ENCODE peak calls at places on chromosomes 1 and 21, in nine cellular contexts. One of them, this sample, is unnamed.

GRCh38 chr21:38831526-38832467 is 26.1 kb downstream of the ETS2 start:
- DNase-seq in adrenal gland: peak
- DNase-seq in NB4: peak
- DNase-seq in GM12865: peak
- DNase-seq in endodermal cell: no peak
- DNase-seq in fibroblast of pulmonary artery: peak
- DNase-seq in fibroblast of mammary gland: peak
- DNase-seq in mucosa of descending colon: peak
- DNase-seq in HFF-Myc: peak
- DNase-seq in this sample: no peak

GRCh38 chr1:18144062-18144461 is 36.5 kb downstream of the IGSF21 start:
- DNase-seq in GM12865: no peak
- DNase-seq in fibroblast of pulmonary artery: no peak
- DNase-seq in mucosa of descending colon: no peak
- DNase-seq in NB4: no peak
- DNase-seq in endodermal cell: no peak
- DNase-seq in HFF-Myc: no peak
- DNase-seq in adrenal gland: no peak
- DNase-seq in fibroblast of mammary gland: no peak
- DNase-seq in this sample: no peak

GRCh38 chr1:90721210-90722194 is 4.4 kb upstream of the BARHL2 start:
- DNase-seq in NB4: peak
- DNase-seq in adrenal gland: no peak
- DNase-seq in HFF-Myc: peak
- DNase-seq in endodermal cell: peak
- DNase-seq in fibroblast of pulmonary artery: peak
- DNase-seq in mucosa of descending colon: peak
- DNase-seq in GM12865: peak
- DNase-seq in fibroblast of mammary gland: peak
- DNase-seq in this sample: peak

GRCh38 chr21:44732263-44732662 is 20.9 kb upstream of the TSPEAR start:
- DNase-seq in GM12865: no peak
- DNase-seq in HFF-Myc: no peak
- DNase-seq in endodermal cell: no peak
- DNase-seq in NB4: no peak
- DNase-seq in fibroblast of pulmonary artery: no peak
- DNase-seq in fibroblast of mammary gland: no peak
- DNase-seq in adrenal gland: no peak
- DNase-seq in mucosa of descending colon: no peak
- DNase-seq in this sample: no peak

GRCh38 chr1:177092001-177092400 is 72.5 kb downstream of the ASTN1 start:
- DNase-seq in fibroblast of pulmonary artery: no peak
- DNase-seq in fibroblast of mammary gland: peak
- DNase-seq in endodermal cell: no peak
- DNase-seq in adrenal gland: no peak
- DNase-seq in NB4: no peak
- DNase-seq in GM12865: no peak
- DNase-seq in mucosa of descending colon: no peak
- DNase-seq in HFF-Myc: no peak
- DNase-seq in this sample: no peak

GRCh38 chr21:23740463-23740862 is 1866.8 kb downstream of the MRPL39 start:
- DNase-seq in mucosa of descending colon: no peak
- DNase-seq in fibroblast of pulmonary artery: no peak
- DNase-seq in adrenal gland: no peak
- DNase-seq in fibroblast of mammary gland: no peak
- DNase-seq in HFF-Myc: no peak
- DNase-seq in endodermal cell: no peak
- DNase-seq in GM12865: no peak
- DNase-seq in NB4: no peak
- DNase-seq in this sample: no peak

GRCh38 chr1:245155186-245156040 is 628 bp downstream of the KIF26B start:
- DNase-seq in mucosa of descending colon: peak
- DNase-seq in fibroblast of pulmonary artery: peak
- DNase-seq in fibroblast of mammary gland: no peak
- DNase-seq in NB4: peak
- DNase-seq in HFF-Myc: no peak
- DNase-seq in adrenal gland: peak
- DNase-seq in endodermal cell: peak
- DNase-seq in GM12865: no peak
- DNase-seq in this sample: no peak

GRCh38 chr1:56798053-56798471 is 21.1 kb downstream of the FYB2 start:
- DNase-seq in fibroblast of mammary gland: peak
- DNase-seq in HFF-Myc: no peak
- DNase-seq in adrenal gland: no peak
- DNase-seq in NB4: no peak
- DNase-seq in fibroblast of pulmonary artery: peak
- DNase-seq in endodermal cell: no peak
- DNase-seq in GM12865: no peak
- DNase-seq in mucosa of descending colon: no peak
- DNase-seq in this sample: no peak

GRCh38 chr1:58437623-58438022 is 108.9 kb downstream of the OMA1 start:
- DNase-seq in GM12865: no peak
- DNase-seq in fibroblast of mammary gland: no peak
- DNase-seq in NB4: no peak
- DNase-seq in endodermal cell: no peak
- DNase-seq in adrenal gland: no peak
- DNase-seq in mucosa of descending colon: no peak
- DNase-seq in HFF-Myc: peak
- DNase-seq in fibroblast of pulmonary artery: no peak
- DNase-seq in this sample: no peak

GRCh38 chr1:35053433-35053832 is 21.7 kb upstream of the ZMYM6 start:
- DNase-seq in fibroblast of mammary gland: no peak
- DNase-seq in NB4: no peak
- DNase-seq in endodermal cell: no peak
- DNase-seq in HFF-Myc: no peak
- DNase-seq in GM12865: no peak
- DNase-seq in mucosa of descending colon: no peak
- DNase-seq in adrenal gland: no peak
- DNase-seq in fibroblast of pulmonary artery: no peak
- DNase-seq in this sample: no peak

GRCh38 chr21:44442266-44443125 is 12.8 kb upstream of the LRRC3 start:
- DNase-seq in fibroblast of pulmonary artery: no peak
- DNase-seq in GM12865: no peak
- DNase-seq in mucosa of descending colon: no peak
- DNase-seq in fibroblast of mammary gland: no peak
- DNase-seq in HFF-Myc: no peak
- DNase-seq in endodermal cell: no peak
- DNase-seq in NB4: no peak
- DNase-seq in adrenal gland: no peak
- DNase-seq in this sample: peak

GRCh38 chr1:31479801-31480200 is 66.8 kb downstream of the SERINC2 start:
- DNase-seq in endodermal cell: no peak
- DNase-seq in NB4: no peak
- DNase-seq in adrenal gland: no peak
- DNase-seq in fibroblast of mammary gland: peak
- DNase-seq in HFF-Myc: no peak
- DNase-seq in GM12865: no peak
- DNase-seq in fibroblast of pulmonary artery: peak
- DNase-seq in mucosa of descending colon: no peak
- DNase-seq in this sample: no peak

GRCh38 chr1:211551628-211552465 is 27.1 kb downstream of the SLC30A1 start:
- DNase-seq in GM12865: no peak
- DNase-seq in NB4: peak
- DNase-seq in adrenal gland: no peak
- DNase-seq in fibroblast of pulmonary artery: peak
- DNase-seq in HFF-Myc: no peak
- DNase-seq in fibroblast of mammary gland: peak
- DNase-seq in mucosa of descending colon: no peak
- DNase-seq in endodermal cell: no peak
- DNase-seq in this sample: no peak

GRCh38 chr1:153795325-153795837 is 20.2 kb downstream of the SLC27A3 start:
- DNase-seq in NB4: no peak
- DNase-seq in HFF-Myc: no peak
- DNase-seq in GM12865: no peak
- DNase-seq in fibroblast of pulmonary artery: no peak
- DNase-seq in fibroblast of mammary gland: no peak
- DNase-seq in endodermal cell: no peak
- DNase-seq in mucosa of descending colon: no peak
- DNase-seq in adrenal gland: no peak
- DNase-seq in this sample: peak

GRCh38 chr1:192489748-192490147 is 85.8 kb upstream of the RGS1 start:
- DNase-seq in mucosa of descending colon: peak
- DNase-seq in endodermal cell: no peak
- DNase-seq in HFF-Myc: peak
- DNase-seq in adrenal gland: peak
- DNase-seq in fibroblast of pulmonary artery: peak
- DNase-seq in fibroblast of mammary gland: peak
- DNase-seq in GM12865: peak
- DNase-seq in NB4: peak
- DNase-seq in this sample: no peak

GRCh38 chr1:189315035-189315927 is 1162.4 kb downstream of the BRINP3 start:
- DNase-seq in endodermal cell: no peak
- DNase-seq in fibroblast of mammary gland: no peak
- DNase-seq in fibroblast of pulmonary artery: no peak
- DNase-seq in mucosa of descending colon: no peak
- DNase-seq in NB4: no peak
- DNase-seq in adrenal gland: no peak
- DNase-seq in GM12865: no peak
- DNase-seq in HFF-Myc: no peak
- DNase-seq in this sample: no peak

GRCh38 chr1:60727553-60727952 is 354.8 kb upstream of the NFIA start:
- DNase-seq in fibroblast of mammary gland: no peak
- DNase-seq in adrenal gland: no peak
- DNase-seq in HFF-Myc: no peak
- DNase-seq in GM12865: no peak
- DNase-seq in mucosa of descending colon: no peak
- DNase-seq in endodermal cell: no peak
- DNase-seq in fibroblast of pulmonary artery: no peak
- DNase-seq in NB4: no peak
- DNase-seq in this sample: no peak

GRCh38 chr1:50424045-50424939 is 1.0 kb upstream of the DMRTA2 start:
- DNase-seq in endodermal cell: no peak
- DNase-seq in fibroblast of pulmonary artery: peak
- DNase-seq in adrenal gland: no peak
- DNase-seq in mucosa of descending colon: no peak
- DNase-seq in fibroblast of mammary gland: no peak
- DNase-seq in GM12865: peak
- DNase-seq in NB4: peak
- DNase-seq in HFF-Myc: no peak
- DNase-seq in this sample: no peak

GRCh38 chr1:207494171-207494570 is 1.8 kb upstream of the CR1 start:
- DNase-seq in adrenal gland: no peak
- DNase-seq in fibroblast of pulmonary artery: no peak
- DNase-seq in endodermal cell: no peak
- DNase-seq in NB4: no peak
- DNase-seq in fibroblast of mammary gland: no peak
- DNase-seq in HFF-Myc: no peak
- DNase-seq in mucosa of descending colon: no peak
- DNase-seq in GM12865: no peak
- DNase-seq in this sample: no peak

GRCh38 chr1:207493212-207493611 is 2.7 kb upstream of the CR1 start:
- DNase-seq in adrenal gland: no peak
- DNase-seq in endodermal cell: no peak
- DNase-seq in NB4: no peak
- DNase-seq in mucosa of descending colon: no peak
- DNase-seq in fibroblast of pulmonary artery: no peak
- DNase-seq in GM12865: peak
- DNase-seq in HFF-Myc: no peak
- DNase-seq in fibroblast of mammary gland: no peak
- DNase-seq in this sample: no peak

GRCh38 chr1:207497951-207498350 is 2.0 kb downstream of the CR1 start:
- DNase-seq in adrenal gland: no peak
- DNase-seq in GM12865: peak
- DNase-seq in HFF-Myc: no peak
- DNase-seq in fibroblast of mammary gland: no peak
- DNase-seq in NB4: peak
- DNase-seq in fibroblast of pulmonary artery: no peak
- DNase-seq in mucosa of descending colon: no peak
- DNase-seq in endodermal cell: no peak
- DNase-seq in this sample: no peak

GRCh38 chr1:207499573-207499972 is 3.6 kb downstream of the CR1 start:
- DNase-seq in endodermal cell: peak
- DNase-seq in mucosa of descending colon: peak
- DNase-seq in fibroblast of pulmonary artery: peak
- DNase-seq in fibroblast of mammary gland: peak
- DNase-seq in GM12865: peak
- DNase-seq in NB4: peak
- DNase-seq in HFF-Myc: peak
- DNase-seq in adrenal gland: peak
- DNase-seq in this sample: peak

GRCh38 chr1:207495816-207496792 is at the start of gene CR1:
- DNase-seq in HFF-Myc: no peak
- DNase-seq in NB4: peak
- DNase-seq in adrenal gland: peak
- DNase-seq in fibroblast of pulmonary artery: peak
- DNase-seq in fibroblast of mammary gland: no peak
- DNase-seq in mucosa of descending colon: peak
- DNase-seq in endodermal cell: peak
- DNase-seq in GM12865: peak
- DNase-seq in this sample: peak
- TF ChIP-seq CTCF in HFF-Myc: no peak
- TF ChIP-seq CTCF in NB4: no peak
- TF ChIP-seq CTCF in adrenal gland: no peak
- TF ChIP-seq CTCF in fibroblast of pulmonary artery: no peak
- TF ChIP-seq CTCF in fibroblast of mammary gland: no peak
- TF ChIP-seq CTCF in mucosa of descending colon: no peak
- TF ChIP-seq CTCF in endodermal cell: no peak
- TF ChIP-seq CTCF in GM12865: no peak
- TF ChIP-seq CTCF in this sample: no peak

GRCh38 chr1:156659994-156660751 is 17.0 kb downstream of the NES start:
- DNase-seq in fibroblast of mammary gland: peak
- DNase-seq in NB4: peak
- DNase-seq in HFF-Myc: peak
- DNase-seq in GM12865: peak
- DNase-seq in fibroblast of pulmonary artery: peak
- DNase-seq in adrenal gland: peak
- DNase-seq in mucosa of descending colon: peak
- DNase-seq in endodermal cell: peak
- DNase-seq in this sample: peak
- H3K4me3 ChIP-seq in fibroblast of mammary gland: no peak
- H3K4me3 ChIP-seq in NB4: peak
- H3K4me3 ChIP-seq in HFF-Myc: peak
- H3K4me3 ChIP-seq in GM12865: peak
- H3K4me3 ChIP-seq in fibroblast of pulmonary artery: no peak
- H3K4me3 ChIP-seq in adrenal gland: no peak
- H3K4me3 ChIP-seq in mucosa of descending colon: no peak
- H3K4me3 ChIP-seq in endodermal cell: no peak
- H3K4me3 ChIP-seq in this sample: peak

DNA sequence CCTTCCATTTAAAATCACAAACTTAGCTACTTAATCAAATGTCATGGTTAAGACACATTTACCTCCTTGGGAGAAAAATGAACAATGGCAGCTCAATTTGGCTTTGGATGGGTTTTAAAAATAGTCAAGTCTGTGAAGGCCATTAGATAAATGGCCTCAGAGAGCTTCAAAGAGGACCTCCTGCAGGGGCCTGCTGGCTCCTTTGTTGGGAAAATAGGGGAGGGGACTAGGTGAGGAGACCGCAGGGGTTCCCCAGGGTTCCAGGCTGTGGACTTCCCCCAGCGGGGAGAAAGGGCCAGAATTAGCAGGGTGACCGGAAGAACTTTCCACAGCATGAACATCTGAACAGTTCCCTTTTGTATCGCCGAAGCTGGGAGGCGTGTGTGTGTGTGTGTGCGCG is 3.4 kb upstream of the AJAP1 start:
- DNase-seq in endodermal cell: peak
- DNase-seq in GM12865: no peak
- DNase-seq in adrenal gland: no peak
- DNase-seq in HFF-Myc: no peak
- DNase-seq in fibroblast of pulmonary artery: no peak
- DNase-seq in fibroblast of mammary gland: no peak
- DNase-seq in mucosa of descending colon: no peak
- DNase-seq in NB4: no peak
- DNase-seq in this sample: peak
- TF ChIP-seq CTCF in endodermal cell: no peak
- TF ChIP-seq CTCF in GM12865: no peak
- TF ChIP-seq CTCF in adrenal gland: no peak
- TF ChIP-seq CTCF in HFF-Myc: no peak
- TF ChIP-seq CTCF in fibroblast of pulmonary artery: no peak
- TF ChIP-seq CTCF in fibroblast of mammary gland: no peak
- TF ChIP-seq CTCF in mucosa of descending colon: no peak
- TF ChIP-seq CTCF in NB4: no peak
- TF ChIP-seq CTCF in this sample: no peak

GRCh38 chr1:112706505-112707216 is at the start of gene RHOC:
- DNase-seq in endodermal cell: peak
- DNase-seq in GM12865: peak
- DNase-seq in HFF-Myc: no peak
- DNase-seq in mucosa of descending colon: peak
- DNase-seq in adrenal gland: peak
- DNase-seq in fibroblast of mammary gland: peak
- DNase-seq in NB4: peak
- DNase-seq in fibroblast of pulmonary artery: peak
- DNase-seq in this sample: peak
- H3K4me3 ChIP-seq in endodermal cell: peak
- H3K4me3 ChIP-seq in GM12865: peak
- H3K4me3 ChIP-seq in HFF-Myc: peak
- H3K4me3 ChIP-seq in mucosa of descending colon: peak
- H3K4me3 ChIP-seq in adrenal gland: peak
- H3K4me3 ChIP-seq in fibroblast of mammary gland: peak
- H3K4me3 ChIP-seq in NB4: peak
- H3K4me3 ChIP-seq in fibroblast of pulmonary artery: peak
- H3K4me3 ChIP-seq in this sample: peak